ENCODE peak calls at places on chromosomes 11 and 22, in nine cellular contexts. O, Z, C, U, P, E, Q, W and N are unnamed samples.

GRCh38 chr11:2569321-2569721 is 124.5 kb downstream of the KCNQ1 start:
- DNase-seq in O (no peak), Z (no peak), C (no peak), U (peak; percentile 45), P (no peak), E (no peak), Q (peak; percentile 67), W (no peak), N (no peak)

GRCh38 chr11:60498853-60499252 is 6.3 kb downstream of the MS4A12 start:
- DNase-seq in O (no peak), Z (no peak), C (no peak), U (peak; percentile 69), P (no peak), E (no peak), Q (no peak), W (peak; percentile 63), N (no peak)

GRCh38 chr11:90468923-90469322 is 246.1 kb upstream of the CHORDC1 start:
- DNase-seq in O (no peak), Z (peak; percentile 16), C (no peak), U (no peak), P (no peak), E (peak; percentile 2), Q (no peak), W (no peak), N (no peak)

GRCh38 chr11:67240575-67241389 is 25.5 kb upstream of the GRK2 start:
- DNase-seq in O (peak; percentile 74), Z (peak; percentile 80), C (no peak), U (peak; percentile 83), P (peak; percentile 54), E (peak; percentile 75), Q (no peak), W (peak; percentile 82), N (no peak)

GRCh38 chr22:26169312-26170111 is at the start of gene SEZ6L:
- DNase-seq in O (peak; percentile 13), Z (no peak), C (no peak), U (no peak), P (no peak), E (no peak), Q (peak; percentile 70), W (no peak), N (no peak)

GRCh38 chr11:120055646-120056045 is 82.3 kb downstream of the TRIM29 start:
- DNase-seq in O (no peak), Z (no peak), C (no peak), U (no peak), P (no peak), E (no peak), Q (no peak), W (no peak), N (no peak)

GRCh38 chr11:131095501-131096185 is 179.4 kb upstream of the SNX19 start:
- DNase-seq in O (no peak), Z (no peak), C (no peak), U (no peak), P (no peak), E (no peak), Q (no peak), W (no peak), N (no peak)

GRCh38 chr22:46119729-46120419 is 30.5 kb upstream of the PPARA start:
- DNase-seq in O (peak; percentile 55), Z (no peak), C (no peak), U (no peak), P (no peak), E (peak; percentile 12), Q (no peak), W (no peak), N (no peak)

GRCh38 chr11:128422576-128423370 is 164.6 kb downstream of the ETS1 start:
- DNase-seq in O (peak; percentile 63), Z (no peak), C (no peak), U (peak; percentile 69), P (no peak), E (no peak), Q (peak; percentile 53), W (peak; percentile 25), N (no peak)

GRCh38 chr11:93330446-93330984 is at the start of gene DEUP1:
- DNase-seq in O (peak; percentile 69), Z (peak; percentile 52), C (no peak), U (peak; percentile 62), P (no peak), E (no peak), Q (peak; percentile 87), W (peak; percentile 53), N (peak; percentile 60)

GRCh38 chr11:8111636-8112035 is 30.6 kb downstream of the TUB start:
- DNase-seq in O (no peak), Z (no peak), C (no peak), U (no peak), P (no peak), E (no peak), Q (no peak), W (no peak), N (no peak)

GRCh38 chr11:73195191-73196007 is 22.7 kb upstream of the P2RY2 start:
- DNase-seq in O (no peak), Z (peak; percentile 83), C (peak; percentile 67), U (no peak), P (no peak), E (peak; percentile 82), Q (no peak), W (peak; percentile 60), N (peak; percentile 40)

GRCh38 chr11:72391638-72392423 is 42.5 kb downstream of the CLPB start:
- DNase-seq in O (no peak), Z (no peak), C (no peak), U (no peak), P (no peak), E (no peak), Q (no peak), W (no peak), N (no peak)

DNA sequence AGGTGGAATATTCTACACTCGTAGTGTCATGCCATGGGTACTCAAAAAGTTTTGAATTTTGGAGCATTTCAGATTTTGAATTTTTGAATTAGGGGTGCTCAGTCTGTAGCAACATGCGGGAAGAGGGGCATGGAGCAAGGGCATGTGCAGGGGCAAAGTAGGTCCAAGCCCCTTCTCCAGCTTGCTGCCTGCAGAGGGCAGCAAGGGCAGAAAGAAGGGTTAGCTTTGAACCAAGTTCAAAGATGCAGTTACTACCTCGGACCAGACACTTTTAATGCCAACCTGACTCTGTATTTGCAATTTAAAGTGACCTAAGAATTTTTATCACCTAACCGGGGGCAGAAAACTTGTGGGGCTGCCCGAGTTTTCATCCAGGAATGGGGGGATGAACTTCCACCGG is 68.2 kb downstream of the CD82 start:
- DNase-seq in O (no peak), Z (no peak), C (no peak), U (no peak), P (no peak), E (peak; percentile 17), Q (peak; percentile 5), W (no peak), N (no peak)
- TF ChIP-seq CTCF in O (no peak), Z (no peak), C (peak; percentile 44), U (no peak), P (no peak), E (peak; percentile 30), Q (no peak), W (no peak), N (no peak)

GRCh38 chr22:39176067-39176621 is 23.7 kb upstream of the CBX7 start:
- DNase-seq in O (peak; percentile 74), Z (peak; percentile 89), C (no peak), U (peak; percentile 64), P (no peak), E (peak; percentile 57), Q (peak; percentile 88), W (peak; percentile 57), N (peak; percentile 75)

GRCh38 chr22:39177791-39178190 is 25.3 kb upstream of the CBX7 start:
- DNase-seq in O (no peak), Z (no peak), C (no peak), U (peak; percentile 56), P (no peak), E (no peak), Q (no peak), W (no peak), N (no peak)

GRCh38 chr22:39177456-39177775 is 24.9 kb upstream of the CBX7 start:
- DNase-seq in O (no peak), Z (no peak), C (no peak), U (no peak), P (no peak), E (no peak), Q (no peak), W (no peak), N (no peak)

GRCh38 chr22:39175127-39176066 is 22.9 kb upstream of the CBX7 start:
- DNase-seq in O (no peak), Z (peak; percentile 85), C (no peak), U (peak; percentile 56), P (no peak), E (peak; percentile 44), Q (no peak), W (no peak), N (no peak)

DNA sequence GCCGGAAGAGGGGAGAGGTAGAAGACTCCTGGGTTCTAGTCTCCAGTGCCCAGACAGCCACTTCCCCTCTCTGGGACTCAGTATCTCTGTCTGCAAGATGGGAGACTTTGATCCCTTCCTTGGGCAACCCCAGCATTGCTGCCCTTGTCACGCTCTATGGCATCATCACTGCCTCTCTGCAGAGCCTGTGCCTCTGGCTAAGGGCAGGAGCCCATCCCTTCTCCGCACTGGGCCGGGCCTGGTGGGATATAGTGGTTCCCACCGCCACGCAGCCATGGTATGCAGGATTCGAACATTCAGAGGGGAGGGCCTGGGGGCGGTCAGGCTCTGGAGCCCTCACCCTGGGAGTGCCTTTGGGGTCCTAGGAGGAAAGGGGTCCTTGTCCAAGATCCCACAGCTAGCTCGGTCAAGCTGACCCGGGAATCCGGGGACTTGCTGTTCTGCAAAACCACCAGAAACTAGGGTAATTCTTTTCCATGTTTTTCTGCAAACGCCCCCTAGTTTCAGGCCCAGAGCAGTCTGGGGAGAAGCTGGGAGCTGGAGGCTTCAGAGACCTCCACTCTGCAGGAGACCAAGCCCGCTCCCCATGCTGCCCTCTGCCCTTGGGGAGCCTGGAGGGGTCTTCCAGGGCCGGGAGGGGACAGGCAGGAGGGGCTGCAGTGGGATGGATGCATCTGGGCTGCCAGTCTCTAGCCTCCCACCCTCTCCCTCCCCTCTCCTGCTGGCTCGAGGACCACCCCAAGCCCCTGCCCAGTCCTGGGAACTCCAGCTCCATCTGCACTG is 24.4 kb upstream of the CBX7 start:
- DNase-seq in O (no peak), Z (no peak), C (no peak), U (no peak), P (no peak), E (no peak), Q (no peak), W (no peak), N (no peak)
- H3K4me1 ChIP-seq in O (peaks cover 42% of the 10 kb centered on the region), Z (peaks cover 52% of the 10 kb centered on the region), C (peaks cover 68% of the 10 kb centered on the region), U (peaks cover 11% of the 10 kb centered on the region), P (peaks cover 28% of the 10 kb centered on the region), E (peaks cover 57% of the 10 kb centered on the region), Q (peaks cover 12% of the 10 kb centered on the region), W (peaks cover 28% of the 10 kb centered on the region), N (peaks cover 28% of the 10 kb centered on the region)

GRCh38 chr22:23149743-23150238 is 4.5 kb downstream of the RAB36 start:
- DNase-seq in O (no peak), Z (no peak), C (no peak), U (no peak), P (no peak), E (no peak), Q (no peak), W (no peak), N (no peak)
- H3K4me3 ChIP-seq in O (no peak overlapping the region), Z (no peak overlapping the region), C (no peak overlapping the region), U (no peak overlapping the region), P (no peak overlapping the region), E (no peak overlapping the region), Q (no peak overlapping the region), W (no peak overlapping the region), N (no peak overlapping the region)

GRCh38 chr11:97684486-97685439 is 1295.0 kb downstream of the JRKL start:
- DNase-seq in O (no peak), Z (no peak), C (no peak), U (no peak), P (no peak), E (no peak), Q (no peak), W (no peak), N (no peak)

GRCh38 chr11:97687106-97687505 is 1297.3 kb downstream of the JRKL start:
- DNase-seq in O (no peak), Z (no peak), C (no peak), U (no peak), P (no peak), E (no peak), Q (no peak), W (no peak), N (no peak)

GRCh38 chr11:97683733-97684132 is 1293.9 kb downstream of the JRKL start:
- DNase-seq in O (no peak), Z (peak; percentile 24), C (no peak), U (no peak), P (no peak), E (peak; percentile 4), Q (no peak), W (no peak), N (no peak)
- TF ChIP-seq CTCF in O (no peak), Z (no peak), C (no peak), U (no peak), P (no peak), E (no peak), Q (no peak), W (no peak), N (no peak)